ENCODE peak calls at places on chromosomes 7 and 10, in five cellular contexts. Q, S, L, B and U are unnamed samples.

GRCh38 chr10:48480397-48481374 is 124.2 kb downstream of the ARHGAP22 start:
- DNase-seq in Q (no peak), S (peak; percentile 28), L (no peak), B (no peak), U (no peak)

GRCh38 chr7:5603193-5604140 is 178.0 kb downstream of the RNF216 start:
- DNase-seq in Q (no peak), S (peak; percentile 54), L (no peak), B (no peak), U (no peak)

GRCh38 chr7:119572541-119572940 is 700.4 kb upstream of the KCND2 start:
- DNase-seq in Q (no peak), S (peak; percentile 25), L (no peak), B (no peak), U (no peak)

GRCh38 chr10:71575446-71575845 is 144.1 kb downstream of the C10orf105 start:
- DNase-seq in Q (no peak), S (no peak), L (no peak), B (no peak), U (no peak)

GRCh38 chr10:58806323-58806722 is 293.7 kb downstream of the BICC1 start:
- DNase-seq in Q (no peak), S (no peak), L (no peak), B (no peak), U (no peak)

GRCh38 chr10:91162495-91163268 is 57.8 kb upstream of the PCGF5 start:
- DNase-seq in Q (no peak), S (peak; percentile 33), L (peak; percentile 40), B (peak; percentile 54), U (no peak)

GRCh38 chr10:26780793-26781601 is 79.8 kb downstream of the ABI1 start:
- DNase-seq in Q (no peak), S (peak; percentile 74), L (peak; percentile 95), B (peak; percentile 81), U (peak; percentile 97)

GRCh38 chr10:49310460-49310859 is 11.5 kb downstream of the C10orf71 start:
- DNase-seq in Q (no peak), S (no peak), L (no peak), B (no peak), U (peak; percentile 31)

GRCh38 chr10:42990016-42990720 is 86.7 kb upstream of the RET start:
- DNase-seq in Q (no peak), S (no peak), L (no peak), B (no peak), U (no peak)

GRCh38 chr10:37704566-37704965 is 152.8 kb downstream of the ZNF248 start:
- DNase-seq in Q (no peak), S (no peak), L (no peak), B (no peak), U (no peak)

GRCh38 chr10:80498039-80498832 is 39.5 kb upstream of the SH2D4B start:
- DNase-seq in Q (no peak), S (no peak), L (no peak), B (peak; percentile 41), U (no peak)
- H3K79me1 ChIP-seq in Q (peaks cover 19% of the 10 kb centered on the region), S (peaks cover 3% of the 10 kb centered on the region), L (peaks cover 28% of the 10 kb centered on the region), B (no peaks in the 10 kb centered on the region), U (peaks cover 31% of the 10 kb centered on the region)

GRCh38 chr7:50302486-50303081 is 1.9 kb upstream of the IKZF1 start:
- DNase-seq in Q (no peak), S (peak; percentile 43), L (no peak), B (no peak), U (no peak)

GRCh38 chr7:50304158-50304910 is at the start of gene IKZF1:
- DNase-seq in Q (no peak), S (peak; percentile 46), L (no peak), B (peak; percentile 7), U (peak; percentile 38)

GRCh38 chr7:50304911-50305621 is 550 bp downstream of the IKZF1 start:
- DNase-seq in Q (no peak), S (no peak), L (no peak), B (no peak), U (no peak)

GRCh38 chr7:50303082-50303893 is 1.2 kb upstream of the IKZF1 start:
- DNase-seq in Q (no peak), S (peak; percentile 60), L (no peak), B (no peak), U (no peak)

GRCh38 chr7:50303894-50304157 is 690 bp upstream of the IKZF1 start:
- DNase-seq in Q (no peak), S (no peak), L (no peak), B (no peak), U (peak; percentile 7)
- H3K18ac ChIP-seq in Q (peak overlapping the region; percentile 15), S (no peak overlapping the region), L (no peak overlapping the region), B (no peak overlapping the region), U (no peak overlapping the region)

DNA sequence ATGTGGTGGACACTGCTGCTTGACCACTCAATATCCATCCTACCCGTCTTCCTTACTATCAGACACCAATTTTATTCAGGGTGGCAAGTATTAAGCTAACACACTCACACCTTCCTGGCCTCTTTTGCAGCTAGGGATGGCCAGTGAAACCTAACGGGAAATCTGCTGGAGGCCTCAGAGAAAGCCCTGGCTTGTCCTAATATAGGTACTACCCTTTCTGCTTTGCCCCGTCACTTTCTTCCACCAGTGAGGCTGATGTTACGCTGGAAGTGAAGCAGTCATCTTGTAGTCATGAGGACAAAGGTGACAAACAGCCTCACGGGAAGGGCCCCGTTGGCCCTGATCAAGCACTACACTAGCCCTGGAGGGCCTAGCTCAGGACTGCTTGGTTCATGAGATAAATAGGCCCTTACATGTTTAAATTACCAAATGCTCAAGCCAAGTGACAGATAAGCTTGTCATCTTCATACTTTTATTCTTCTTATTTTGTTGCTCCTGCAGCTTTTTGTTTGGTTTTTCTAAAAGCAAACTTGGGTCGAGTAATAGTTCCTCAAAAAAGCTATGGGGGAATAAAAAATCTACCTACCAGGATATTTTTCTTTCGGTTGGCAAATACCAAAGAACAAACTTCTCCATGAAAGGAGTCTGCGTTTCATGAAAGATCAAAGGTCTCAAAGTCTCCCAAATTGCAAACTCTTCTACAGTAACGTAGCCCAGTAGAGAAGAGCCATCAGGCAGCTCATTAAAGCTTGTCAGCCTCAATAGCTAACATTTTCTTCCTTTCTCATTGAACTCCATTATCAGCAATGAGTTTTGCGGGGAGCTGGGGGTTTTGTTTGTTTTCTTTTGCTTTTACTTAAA is 17.5 kb downstream of the CREB3L2 start:
- DNase-seq in Q (no peak), S (no peak), L (no peak), B (no peak), U (peak; percentile 93)
- H3K79me1 ChIP-seq in Q (peaks cover 7% of the 10 kb centered on the region), S (peaks cover 11% of the 10 kb centered on the region), L (peaks cover 6% of the 10 kb centered on the region), B (no peaks in the 10 kb centered on the region), U (peaks cover 17% of the 10 kb centered on the region)

DNA sequence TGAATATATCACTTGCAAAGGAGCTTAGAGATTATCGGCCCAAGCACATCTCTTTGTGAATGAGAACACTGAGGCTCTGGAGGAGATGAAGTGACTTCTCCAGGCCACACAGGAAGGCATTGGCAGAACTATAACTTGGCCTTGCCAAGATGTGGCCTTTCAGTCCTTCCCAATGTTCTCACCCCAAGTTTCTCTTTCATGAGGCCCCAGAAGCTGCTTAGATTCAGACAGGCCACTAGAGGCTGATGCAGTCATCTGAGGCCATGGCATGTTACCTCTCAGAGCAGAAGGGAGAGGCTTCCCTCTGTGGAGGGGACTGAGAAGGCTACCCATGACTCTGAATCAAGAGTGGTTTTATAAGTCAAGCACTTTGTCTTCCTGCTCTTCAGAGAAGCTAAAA is 1003.7 kb downstream of the LRMDA start:
- DNase-seq in Q (no peak), S (no peak), L (no peak), B (no peak), U (no peak)
- H3K18ac ChIP-seq in Q (no peak overlapping the region), S (no peak overlapping the region), L (no peak overlapping the region), B (no peak overlapping the region), U (peak overlapping the region; percentile 69)